ENCODE peak calls at places on chromosomes 2 and 18, in five cellular contexts. K is BE2C, M is neuronal stem cell, J is H7, V is GM06990. A is an unnamed sample.
A peak's percentile ranks its signal among the peaks of the same experiment; 100 is the strongest.

GRCh38 chr18:23958036-23958435 is 56.5 kb upstream of the TTC39C start:
- DNase-seq in K (no peak), M (no peak), J (no peak), V (no peak), A (peak; percentile 51)

GRCh38 chr2:152228215-152228614 is 52.7 kb upstream of the STAM2 start:
- DNase-seq in K (no peak), M (no peak), J (no peak), V (no peak), A (no peak)

GRCh38 chr2:165008916-165009315 is 53.6 kb upstream of the SLC38A11 start:
- DNase-seq in K (no peak), M (no peak), J (no peak), V (no peak), A (no peak)

GRCh38 chr2:43071629-43072550 is 154.5 kb downstream of the ZFP36L2 start:
- DNase-seq in K (no peak), M (no peak), J (peak; percentile 37), V (no peak), A (no peak)

GRCh38 chr18:44826418-44827259 is 146.0 kb downstream of the SETBP1 start:
- DNase-seq in K (no peak), M (peak; percentile 23), J (no peak), V (no peak), A (peak; percentile 97)

GRCh38 chr18:10798727-10799435 is 273.1 kb downstream of the NAPG start:
- DNase-seq in K (no peak), M (no peak), J (no peak), V (no peak), A (peak; percentile 51)

GRCh38 chr2:24365051-24365450 is 4.7 kb upstream of the ITSN2 start:
- DNase-seq in K (peak; percentile 56), M (no peak), J (no peak), V (peak; percentile 63), A (no peak)

GRCh38 chr2:10234013-10234306 is 68.7 kb upstream of the HPCAL1 start:
- DNase-seq in K (no peak), M (no peak), J (no peak), V (no peak), A (no peak)

GRCh38 chr2:132977812-132978529 is 308.0 kb upstream of the LYPD1 start:
- DNase-seq in K (no peak), M (no peak), J (no peak), V (no peak), A (no peak)

GRCh38 chr2:145323512-145323911 is 803.6 kb upstream of the ZEB2 start:
- DNase-seq in K (no peak), M (no peak), J (no peak), V (peak; percentile 3), A (no peak)

GRCh38 chr2:8534729-8535397 is 147.0 kb upstream of the ID2 start:
- DNase-seq in K (peak; percentile 58), M (no peak), J (peak; percentile 64), V (no peak), A (no peak)

GRCh38 chr2:6506311-6507258 is 359.1 kb downstream of the CMPK2 start:
- DNase-seq in K (no peak), M (no peak), J (no peak), V (no peak), A (no peak)

GRCh38 chr2:25483584-25484266 is 142.0 kb upstream of the DNMT3A start:
- DNase-seq in K (no peak), M (no peak), J (no peak), V (no peak), A (no peak)

GRCh38 chr2:10439185-10439879 is 8.8 kb downstream of the ODC1 start:
- DNase-seq in K (no peak), M (no peak), J (no peak), V (no peak), A (no peak)

GRCh38 chr2:218658671-218659257 is 659 bp downstream of the ZNF142 start:
- DNase-seq in K (peak; percentile 48), M (peak; percentile 31), J (peak; percentile 89), V (peak; percentile 73), A (peak; percentile 37)

GRCh38 chr2:238127165-238128060 is 11.1 kb upstream of the KLHL30 start:
- DNase-seq in K (no peak), M (no peak), J (peak; percentile 87), V (no peak), A (peak; percentile 74)

GRCh38 chr2:95382686-95383634 is 19.5 kb upstream of the FAHD2A start:
- DNase-seq in K (no peak), M (no peak), J (no peak), V (no peak), A (no peak)

GRCh38 chr2:1653137-1653789 is 91.1 kb downstream of the PXDN start:
- DNase-seq in K (no peak), M (no peak), J (no peak), V (no peak), A (no peak)

GRCh38 chr2:96970910-96971309 is 15.5 kb downstream of the FAM178B start:
- DNase-seq in K (no peak), M (no peak), J (peak; percentile 57), V (no peak), A (no peak)

GRCh38 chr2:239929504-239929903 is 95.6 kb downstream of the NDUFA10 start:
- DNase-seq in K (peak; percentile 3), M (no peak), J (no peak), V (no peak), A (no peak)

GRCh38 chr2:229176136-229176535 is 95.0 kb downstream of the PID1 start:
- DNase-seq in K (no peak), M (no peak), J (no peak), V (no peak), A (no peak)

GRCh38 chr2:229179598-229179997 is 91.5 kb downstream of the PID1 start:
- DNase-seq in K (no peak), M (no peak), J (no peak), V (no peak), A (no peak)

GRCh38 chr2:229180658-229181057 is 90.4 kb downstream of the PID1 start:
- DNase-seq in K (no peak), M (no peak), J (no peak), V (peak; percentile 25), A (no peak)

GRCh38 chr2:229178117-229178516 is 93.0 kb downstream of the PID1 start:
- DNase-seq in K (no peak), M (no peak), J (no peak), V (no peak), A (no peak)

GRCh38 chr2:229178706-229179105 is 92.4 kb downstream of the PID1 start:
- DNase-seq in K (no peak), M (no peak), J (no peak), V (no peak), A (no peak)
- H3K27me3 ChIP-seq in K (no peaks in the 10 kb centered on the region), M (no peaks in the 10 kb centered on the region), J (no peaks in the 10 kb centered on the region), V (no peaks in the 10 kb centered on the region), A (no peaks in the 10 kb centered on the region)

DNA sequence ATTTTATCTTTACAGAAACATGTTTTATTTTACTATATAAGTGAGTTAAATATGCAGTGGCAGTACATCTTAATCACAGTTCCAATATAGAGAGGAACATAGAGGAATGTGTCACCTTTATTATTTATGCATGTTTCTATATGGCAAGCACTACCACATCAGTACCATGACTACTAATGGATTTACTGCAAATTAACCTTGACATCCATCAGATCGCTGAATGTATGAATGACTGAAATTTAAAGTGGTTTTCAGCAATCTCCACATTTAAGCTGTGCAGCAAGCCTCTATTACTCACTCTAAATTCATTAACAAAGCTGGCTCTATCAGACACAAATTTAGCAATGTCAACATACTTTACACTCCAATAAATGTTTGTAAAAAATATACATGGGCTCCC is 790.6 kb downstream of the NRXN1 start:
- DNase-seq in K (no peak), M (no peak), J (no peak), V (no peak), A (no peak)
- H3K4me3 ChIP-seq in K (no peak overlapping the region), M (no peak overlapping the region), J (no peak overlapping the region), V (no peak overlapping the region), A (no peak overlapping the region)

DNA sequence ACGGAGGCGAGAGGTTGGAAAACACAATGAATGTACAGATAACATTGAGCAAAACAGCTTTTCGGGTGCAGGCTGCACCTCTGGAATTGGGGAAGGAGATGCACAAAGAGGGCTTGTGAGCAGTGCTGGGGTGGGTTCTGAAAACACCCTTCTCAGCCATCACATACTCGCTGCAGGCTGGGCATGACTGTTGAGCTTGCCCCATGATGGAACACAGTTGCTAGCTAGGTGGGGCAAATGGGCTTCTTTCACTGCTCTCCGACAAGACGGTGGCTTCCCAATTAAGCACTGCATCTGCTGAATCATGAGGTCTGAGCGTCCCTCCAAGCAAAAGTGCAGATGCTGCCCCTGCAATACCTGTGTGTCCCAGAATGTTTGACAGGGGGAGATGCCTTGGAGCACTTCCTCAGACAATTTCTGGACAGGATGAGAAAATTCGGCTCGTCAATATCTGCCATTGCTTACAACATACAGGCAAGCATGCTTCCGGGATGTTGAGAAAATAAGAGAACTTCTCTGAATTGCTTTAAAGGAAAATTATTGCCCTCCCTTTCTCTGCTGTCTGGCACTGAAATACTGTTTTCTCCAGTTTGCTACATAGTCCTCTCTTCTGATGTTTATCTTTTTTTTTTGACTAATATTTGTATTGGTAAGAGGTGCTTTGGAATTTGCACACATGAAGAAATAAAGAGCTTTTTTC is 77.3 kb upstream of the SH3BP4 start:
- DNase-seq in K (no peak), M (no peak), J (no peak), V (no peak), A (no peak)
- H3K27me3 ChIP-seq in K (no peaks in the 10 kb centered on the region), M (no peaks in the 10 kb centered on the region), J (no peaks in the 10 kb centered on the region), V (no peaks in the 10 kb centered on the region), A (no peaks in the 10 kb centered on the region)

GRCh38 chr2:62050456-62051045 is 145.1 kb downstream of the COMMD1 start:
- DNase-seq in K (no peak), M (no peak), J (peak; percentile 23), V (no peak), A (no peak)
- H3K4me3 ChIP-seq in K (no peak overlapping the region), M (no peak overlapping the region), J (no peak overlapping the region), V (no peak overlapping the region), A (no peak overlapping the region)

DNA sequence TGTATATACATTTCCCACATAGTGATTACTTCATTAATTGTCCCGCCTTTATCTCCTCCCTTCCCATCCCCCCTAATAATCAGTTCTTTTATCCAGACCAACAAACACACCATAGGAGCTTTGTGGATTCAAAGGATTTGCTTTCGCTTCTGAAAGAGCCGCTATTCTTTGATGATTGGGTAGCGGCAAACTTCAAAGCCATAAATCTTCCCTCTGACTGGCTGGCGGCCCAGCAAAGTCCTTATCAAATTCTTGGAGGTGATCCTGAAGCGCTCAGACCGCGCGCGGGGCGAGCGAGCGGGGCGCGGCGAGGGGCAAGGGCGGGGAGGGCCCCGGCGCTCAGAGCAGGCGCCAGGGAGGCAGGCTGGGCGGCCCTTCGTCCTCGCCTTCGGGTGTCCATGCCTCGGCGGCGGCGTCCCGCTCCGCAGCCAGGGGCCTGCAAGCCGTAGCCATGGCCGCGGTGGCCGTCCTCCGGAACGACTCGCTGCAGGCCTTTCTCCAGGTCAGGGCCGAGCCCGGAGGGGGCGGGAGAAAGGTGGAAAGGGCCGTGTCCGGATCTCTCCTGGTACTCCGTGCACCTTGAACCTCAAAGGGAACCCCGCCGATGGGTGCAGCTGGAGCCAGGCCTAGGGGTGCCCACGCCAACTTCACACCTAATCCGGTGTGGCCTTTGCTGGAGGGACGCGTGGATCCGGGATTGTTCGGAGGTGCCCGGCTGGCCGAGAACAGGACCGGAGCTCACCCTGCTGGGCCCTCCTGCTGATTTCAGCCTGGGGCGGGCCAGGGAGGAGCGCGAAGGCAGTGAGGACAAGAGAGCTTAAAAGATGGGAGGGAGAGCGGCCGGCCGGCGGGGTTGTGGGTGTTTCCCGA is at the start of gene SP5:
- DNase-seq in K (peak; percentile 14), M (peak; percentile 84), J (peak; percentile 89), V (peak; percentile 5), A (peak; percentile 83)
- H3K27me3 ChIP-seq in K (peaks cover 82% of the 10 kb centered on the region), M (peaks cover 60% of the 10 kb centered on the region), J (peaks cover 96% of the 10 kb centered on the region), V (no peaks in the 10 kb centered on the region), A (peaks cover 96% of the 10 kb centered on the region)

GRCh38 chr2:230218411-230218810 is 1.4 kb downstream of the SP110 start:
- DNase-seq in K (no peak), M (no peak), J (no peak), V (no peak), A (no peak)
- H3K4me3 ChIP-seq in K (no peak overlapping the region), M (no peak overlapping the region), J (no peak overlapping the region), V (peak overlapping the region; percentile 78), A (no peak overlapping the region)